ENCODE peak calls at places on chromosomes 3 and 15, in five cellular contexts. B is pancreas, K is fibroblast of lung, M is neuronal stem cell, I is small intestine. Y is an unnamed sample. For H3K36me3, the result is how much of the 10 kb centered on the place peaks cover.

GRCh38 chr3:97930018-97930417 is 42.2 kb downstream of the RIOX2 start:
- DNase-seq in I (no peak), B (no peak), M (no peak), K (no peak), Y (no peak)

GRCh38 chr3:108412351-108412750 is 98.0 kb downstream of the MYH15 start:
- DNase-seq in I (peak), B (no peak), K (no peak), M (no peak), Y (no peak)

GRCh38 chr3:16063603-16064002 is 110.9 kb upstream of the GALNT15 start:
- DNase-seq in M (no peak), I (no peak), K (no peak), B (no peak), Y (no peak)

GRCh38 chr3:115790759-115791158 is 167.4 kb downstream of the GAP43 start:
- DNase-seq in B (no peak), I (peak), K (peak), M (no peak), Y (no peak)

GRCh38 chr3:63232764-63233396 is 45.2 kb upstream of the SYNPR start:
- DNase-seq in I (no peak), M (no peak), K (peak), B (no peak), Y (no peak)

GRCh38 chr15:79977431-79977940 is 6.5 kb upstream of the BCL2A1 start:
- DNase-seq in K (no peak), I (no peak), B (no peak), M (no peak), Y (no peak)

GRCh38 chr3:58101499-58102370 is 93.5 kb downstream of the FLNB start:
- DNase-seq in K (no peak), I (no peak), B (no peak), M (no peak), Y (no peak)

GRCh38 chr3:111874177-111874820 is 15.2 kb downstream of the PHLDB2 start:
- DNase-seq in B (no peak), I (no peak), M (no peak), K (peak), Y (no peak)

GRCh38 chr3:115148142-115148790 is 1.2 kb upstream of the ZBTB20 start:
- DNase-seq in B (no peak), I (no peak), K (peak), M (no peak), Y (no peak)

GRCh38 chr3:69044608-69045007 is 7.5 kb downstream of the TMF1 start:
- DNase-seq in I (no peak), M (no peak), B (no peak), K (no peak), Y (no peak)
- H3K36me3 ChIP-seq in I (under half), M (half or more), B (half or more), K (under half), Y (under half)

GRCh38 chr3:11558918-11559815 is 84.5 kb downstream of the VGLL4 start:
- DNase-seq in K (no peak), M (no peak), I (peak), B (peak), Y (peak)
- H3K36me3 ChIP-seq in K (under half), M (half or more), I (under half), B (under half), Y (under half)

GRCh38 chr3:121781611-121782010 is 32.1 kb upstream of the GOLGB1 start:
- DNase-seq in M (no peak), K (no peak), B (no peak), I (no peak), Y (no peak)
- H3K36me3 ChIP-seq in M (half or more), K (under half), B (under half), I (under half), Y (under half)

DNA sequence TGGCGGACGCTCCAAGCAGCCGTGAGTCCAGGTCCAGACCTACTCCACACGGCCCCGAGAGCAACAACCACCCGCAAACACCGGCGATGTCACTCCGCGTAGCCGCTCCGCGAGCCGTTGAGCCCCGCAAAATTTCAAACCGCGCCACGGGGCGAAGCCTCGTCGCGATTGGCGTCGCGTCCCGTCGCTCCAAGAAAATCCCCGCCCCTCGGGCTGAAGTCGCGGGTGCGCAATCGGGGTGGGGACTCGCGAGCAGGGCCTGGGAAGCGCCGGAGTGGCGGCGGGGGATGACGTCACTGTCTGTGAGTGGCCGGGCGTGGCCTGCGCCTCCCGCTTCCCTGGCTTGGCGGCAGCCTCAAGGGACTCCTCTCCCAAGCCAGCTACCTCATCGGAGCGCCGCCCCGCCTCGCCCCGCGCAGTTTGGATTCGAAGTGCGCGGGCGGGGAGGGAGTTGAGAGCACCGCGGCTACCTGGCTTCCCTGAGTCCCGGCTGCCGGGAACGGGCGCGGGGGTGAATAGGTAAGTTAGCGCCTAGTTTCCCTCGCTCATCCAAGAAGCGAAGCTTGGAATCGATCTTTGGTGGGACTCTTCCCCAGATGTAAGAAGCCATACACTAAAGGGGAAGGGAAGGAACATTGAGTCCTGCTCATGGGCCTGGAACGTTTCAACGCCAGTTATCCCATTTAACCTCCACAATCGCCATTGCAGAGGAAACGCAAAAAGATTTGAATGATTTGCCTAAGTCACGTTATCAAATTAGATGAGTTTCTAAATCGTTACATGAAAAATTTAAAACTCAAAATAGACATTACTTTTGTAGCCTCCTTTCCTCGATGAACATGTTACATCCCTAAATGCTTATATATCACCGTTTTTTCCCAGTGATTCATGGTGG is at the start of gene PRC1:
- DNase-seq in I (peak), B (peak), K (peak), M (peak), Y (peak)
- H3K36me3 ChIP-seq in I (under half), B (under half), K (under half), M (under half), Y (under half)

DNA sequence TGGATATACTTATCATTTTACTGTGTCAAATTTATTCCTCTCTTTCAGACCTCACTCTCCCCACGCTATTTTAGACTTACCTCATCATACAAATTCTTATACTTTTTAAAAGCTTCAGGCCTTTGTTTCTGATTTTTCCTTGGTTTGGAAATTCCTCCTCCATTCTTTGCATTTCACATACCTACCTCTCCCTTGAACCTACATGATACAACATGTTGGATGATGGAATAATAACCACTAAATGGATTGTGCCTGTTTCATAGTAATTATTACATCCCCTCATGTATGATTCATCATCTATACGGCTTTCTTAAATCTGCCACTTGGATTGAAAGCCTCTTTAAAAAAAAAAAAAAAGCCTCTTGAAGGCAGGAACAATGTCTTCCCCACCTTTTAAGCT is 24.6 kb downstream of the TRIP4 start:
- DNase-seq in M (no peak), B (no peak), I (no peak), K (no peak), Y (no peak)
- H3K36me3 ChIP-seq in M (half or more), B (half or more), I (under half), K (under half), Y (under half)

DNA sequence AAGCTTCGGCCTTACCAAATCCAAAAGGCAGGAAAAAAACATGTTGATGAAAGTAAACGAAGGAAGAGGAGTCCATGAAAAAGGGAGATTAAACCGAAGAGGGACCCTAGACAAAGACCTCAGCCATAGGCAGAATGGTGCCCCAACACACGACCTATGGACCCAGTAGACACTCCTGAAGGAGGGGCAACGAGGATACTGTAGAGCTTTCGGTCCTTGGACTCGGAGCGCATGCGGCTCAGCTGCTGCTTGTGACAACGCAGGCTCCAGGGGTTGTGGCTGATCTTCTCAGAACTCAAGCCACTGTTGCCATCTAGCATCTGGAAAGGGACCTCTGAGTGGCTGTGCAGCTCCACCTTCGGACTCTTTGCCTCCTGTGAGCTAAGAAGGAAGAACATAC is 8.8 kb upstream of the GMPPB start:
- DNase-seq in M (no peak), B (no peak), K (no peak), I (no peak), Y (no peak)
- H3K36me3 ChIP-seq in M (half or more), B (under half), K (under half), I (under half), Y (under half)

DNA sequence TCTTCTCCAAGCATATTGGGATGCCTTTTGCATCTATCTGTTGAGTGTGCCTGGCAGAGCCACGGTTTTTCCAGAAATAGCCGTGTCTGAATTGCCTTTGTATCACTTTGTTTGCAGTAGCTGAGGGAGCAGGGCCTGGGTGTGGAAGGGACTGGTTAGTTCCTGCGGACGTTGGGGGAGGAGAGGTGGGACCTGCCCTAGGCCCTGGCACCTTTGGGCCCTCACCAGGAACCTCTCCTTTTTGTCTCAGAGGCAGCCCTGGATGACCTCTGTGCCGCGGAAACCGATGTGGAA is 18.6 kb downstream of the ATRIP start:
- DNase-seq in K (no peak), M (no peak), B (no peak), I (no peak), Y (no peak)
- H3K36me3 ChIP-seq in K (under half), M (half or more), B (under half), I (under half), Y (under half)

GRCh38 chr3:66450389-66451022 is 50.3 kb downstream of the LRIG1 start:
- DNase-seq in B (no peak), M (no peak), I (peak), K (peak), Y (no peak)

GRCh38 chr3:66453525-66454463 is 47.0 kb downstream of the LRIG1 start:
- DNase-seq in B (no peak), I (no peak), K (no peak), M (no peak), Y (no peak)

GRCh38 chr3:66452247-66453040 is 48.4 kb downstream of the LRIG1 start:
- DNase-seq in I (no peak), K (peak), B (no peak), M (no peak), Y (no peak)

GRCh38 chr3:66454464-66454859 is 46.4 kb downstream of the LRIG1 start:
- DNase-seq in B (no peak), M (no peak), K (no peak), I (no peak), Y (no peak)

DNA sequence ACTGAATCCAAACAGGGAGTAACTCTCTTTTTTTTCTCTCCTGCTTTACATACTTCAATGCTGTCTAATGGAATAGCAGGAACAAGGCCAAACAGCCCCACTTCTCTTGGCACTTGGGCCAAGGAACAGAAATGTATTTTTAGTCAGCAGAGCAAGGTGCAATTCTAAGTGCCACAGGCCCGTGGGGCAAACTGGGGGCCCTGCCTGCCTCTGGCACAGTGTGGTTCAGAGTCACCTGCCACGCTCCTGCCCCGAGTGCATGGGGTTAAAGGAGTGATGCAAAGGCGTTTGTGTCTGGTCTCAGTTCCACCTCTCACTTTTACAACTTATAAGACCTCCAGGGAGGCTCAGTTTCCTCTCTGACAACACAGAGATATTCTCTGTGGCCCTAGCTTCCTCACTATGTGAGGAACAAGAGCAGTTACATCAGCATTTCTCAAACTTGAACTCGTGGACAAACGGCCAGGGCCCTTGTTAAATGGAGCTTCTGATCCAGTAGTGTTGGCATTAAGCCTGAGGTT is 51.4 kb downstream of the LRIG1 start:
- DNase-seq in K (no peak), B (no peak), I (no peak), M (no peak), Y (no peak)
- H3K36me3 ChIP-seq in K (under half), B (under half), I (under half), M (half or more), Y (under half)

Y was measured in H7.